ENCODE peak calls at places on chromosomes 2 and 18, in eight cellular contexts. K is sigmoid colon, H is A549, S is endothelial cell of umbilical vein, F is testis, D is esophagus squamous epithelium, I is breast epithelium, P is right lobe of liver. C is an unnamed sample.

GRCh38 chr2:178194600-178195389 is 483 bp downstream of the OSBPL6 start:
- DNase-seq in D (no peak), I (peak; percentile 52), F (peak; percentile 50), P (peak; percentile 67), H (peak; percentile 58), S (peak; percentile 71), K (peak; percentile 70), C (peak; percentile 55)

GRCh38 chr2:120686511-120687168 is 49.0 kb upstream of the GLI2 start:
- DNase-seq in H (no peak), I (no peak), S (no peak), K (peak; percentile 29), P (no peak), F (no peak), D (no peak), C (no peak)

GRCh38 chr2:55519908-55520885 is 679 bp downstream of the CFAP36 start:
- DNase-seq in S (peak; percentile 55), P (no peak), H (peak; percentile 19), F (peak; percentile 32), K (no peak), D (no peak), I (no peak), C (peak; percentile 16)

GRCh38 chr2:29598978-29599377 is 322.4 kb downstream of the ALK start:
- DNase-seq in D (no peak), K (no peak), P (no peak), H (no peak), S (no peak), F (no peak), I (no peak), C (no peak)

GRCh38 chr2:71894266-71894665 is 253.4 kb downstream of the CYP26B1 start:
- DNase-seq in F (no peak), I (no peak), S (no peak), H (no peak), K (no peak), D (no peak), P (no peak), C (no peak)

GRCh38 chr2:226123307-226123706 is 676.3 kb downstream of the IRS1 start:
- DNase-seq in H (no peak), F (no peak), I (no peak), S (no peak), P (no peak), D (no peak), K (no peak), C (no peak)

GRCh38 chr18:46167971-46168370 is 63.8 kb downstream of the HAUS1 start:
- DNase-seq in F (no peak), H (no peak), S (no peak), I (no peak), K (no peak), P (no peak), D (peak; percentile 7), C (no peak)

GRCh38 chr2:767440-767839 is 90.2 kb upstream of the TMEM18 start:
- DNase-seq in H (no peak), I (no peak), K (no peak), F (no peak), D (no peak), S (no peak), P (no peak), C (no peak)

GRCh38 chr2:36477744-36478143 is 120.2 kb downstream of the FEZ2 start:
- DNase-seq in F (no peak), K (no peak), H (no peak), D (no peak), I (no peak), P (no peak), S (peak; percentile 63), C (no peak)

GRCh38 chr2:101823849-101824248 is 126.3 kb downstream of the MAP4K4 start:
- DNase-seq in H (no peak), P (no peak), I (no peak), S (no peak), K (no peak), D (no peak), F (no peak), C (no peak)

GRCh38 chr18:37289423-37289822 is 276.2 kb downstream of the CELF4 start:
- DNase-seq in H (no peak), I (no peak), S (no peak), F (no peak), D (no peak), P (no peak), K (no peak), C (no peak)

GRCh38 chr18:11986061-11986460 is 4.8 kb downstream of the IMPA2 start:
- DNase-seq in K (peak; percentile 52), I (no peak), P (no peak), S (no peak), D (no peak), H (no peak), F (no peak), C (no peak)

GRCh38 chr2:141316606-141317005 is 814.2 kb downstream of the LRP1B start:
- DNase-seq in F (no peak), D (no peak), P (no peak), I (no peak), S (no peak), H (no peak), K (no peak), C (no peak)

GRCh38 chr18:23810396-23810795 is 121.1 kb downstream of the LAMA3 start:
- DNase-seq in K (no peak), F (no peak), P (no peak), I (no peak), D (no peak), S (no peak), H (no peak), C (no peak)

GRCh38 chr2:72576861-72577260 is 249.0 kb downstream of the EXOC6B start:
- DNase-seq in S (no peak), K (no peak), H (no peak), P (no peak), I (no peak), D (no peak), F (no peak), C (no peak)

GRCh38 chr2:234293973-234294372 is 202.9 kb downstream of the ARL4C start:
- DNase-seq in H (no peak), S (peak; percentile 15), P (no peak), F (no peak), D (no peak), I (no peak), K (no peak), C (no peak)

GRCh38 chr2:185511925-185512324 is 226.7 kb upstream of the FSIP2 start:
- DNase-seq in I (no peak), H (no peak), D (no peak), P (no peak), F (no peak), S (no peak), K (no peak), C (no peak)

GRCh38 chr18:68713131-68713530 is 1.8 kb downstream of the TMX3 start:
- DNase-seq in K (no peak), I (no peak), D (no peak), P (no peak), S (no peak), H (no peak), F (no peak), C (no peak)

GRCh38 chr2:26455037-26455800 is 22.7 kb downstream of the OTOF start:
- DNase-seq in K (peak; percentile 46), H (no peak), I (no peak), D (no peak), S (no peak), P (peak; percentile 40), F (peak; percentile 11), C (no peak)

GRCh38 chr2:99881901-99882591 is 260.3 kb downstream of the AFF3 start:
- DNase-seq in H (peak; percentile 13), P (no peak), K (no peak), S (peak; percentile 71), F (peak; percentile 49), D (no peak), I (no peak), C (no peak)

DNA sequence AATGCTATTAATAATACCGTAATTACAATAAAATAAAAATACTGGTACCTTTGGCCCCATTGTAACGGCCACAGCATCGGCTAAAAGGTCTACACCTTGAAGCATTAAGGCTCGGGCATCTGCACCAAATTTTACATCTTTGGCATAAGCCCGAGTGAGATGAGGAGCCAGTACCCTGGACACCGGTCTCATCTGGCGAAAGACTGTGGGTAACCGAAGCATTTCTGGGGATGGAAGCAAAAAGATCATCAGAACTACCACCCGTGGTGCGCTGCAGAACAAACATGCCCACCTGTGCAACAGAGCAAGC is 1.1 kb downstream of the HSPD1 start:
- DNase-seq in K (no peak), D (no peak), I (no peak), P (no peak), F (no peak), S (no peak), H (no peak), C (no peak)
- TF ChIP-seq POLR2A in K (no peak), D (no peak), I (no peak), P (no peak), F (no peak), S (no peak), H (no peak), C (no peak)

GRCh38 chr18:35473562-35473961 is 24.2 kb downstream of the INO80C start:
- DNase-seq in S (no peak), I (no peak), H (no peak), F (no peak), D (no peak), P (no peak), K (no peak), C (no peak)
- TF ChIP-seq POLR2A in S (no peak), I (no peak), H (no peak), F (no peak), D (no peak), P (no peak), K (no peak), C (no peak)

DNA sequence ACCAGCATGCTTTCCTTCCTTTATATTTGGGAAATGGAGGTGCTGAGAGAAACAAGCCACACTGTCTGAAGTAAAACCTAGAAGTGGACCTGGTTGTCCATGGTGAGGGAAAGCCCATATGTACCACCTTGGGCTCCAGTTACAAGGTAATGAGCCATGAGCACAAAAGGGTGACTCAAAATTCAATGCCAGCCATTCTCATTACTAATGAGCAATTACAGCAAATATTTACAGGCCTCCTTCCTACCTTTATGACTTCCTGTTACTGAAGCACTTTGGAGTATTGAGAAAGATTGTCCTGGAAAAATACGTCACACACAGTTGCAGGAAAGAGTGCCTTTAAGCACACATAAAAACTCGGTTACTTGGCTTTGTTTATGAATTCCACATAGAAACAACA is 9.1 kb downstream of the EPAS1 start:
- DNase-seq in S (peak; percentile 60), P (no peak), D (no peak), F (no peak), K (no peak), I (no peak), H (peak; percentile 83), C (no peak)
- TF ChIP-seq POLR2A in S (no peak), P (peak; percentile 74), D (no peak), F (no peak), K (no peak), I (no peak), H (no peak), C (no peak)

GRCh38 chr2:230712443-230713330 is at the start of gene CAB39:
- DNase-seq in I (peak; percentile 84), F (peak; percentile 90), P (peak; percentile 90), D (peak; percentile 61), H (peak; percentile 86), S (peak; percentile 90), K (peak; percentile 93), C (peak; percentile 80)
- TF ChIP-seq POLR2A in I (no peak), F (no peak), P (peak; percentile 89), D (peak; percentile 86), H (peak; percentile 58), S (peak; percentile 71), K (no peak), C (peak; percentile 75)

DNA sequence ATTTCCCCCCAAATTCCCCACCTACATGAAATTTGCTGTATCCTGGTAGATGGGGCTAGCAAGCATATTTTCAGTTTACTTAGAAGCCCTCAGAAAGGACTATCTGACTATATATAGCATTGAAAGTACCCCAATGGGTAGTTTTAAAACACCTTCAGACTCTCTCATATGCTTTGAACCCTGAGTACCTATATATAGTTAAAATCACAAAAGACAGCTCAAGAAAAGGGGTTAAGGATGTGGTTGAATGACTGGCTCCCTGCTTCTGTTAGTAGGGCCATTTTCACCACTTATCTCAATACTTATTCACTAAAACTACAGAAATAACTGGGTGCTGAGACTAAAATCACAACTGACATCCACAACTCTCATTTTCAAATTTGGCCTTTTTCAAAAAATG is 18.5 kb downstream of the WDPCP start:
- DNase-seq in K (no peak), S (no peak), D (no peak), H (no peak), P (no peak), F (no peak), I (no peak), C (no peak)
- TF ChIP-seq POLR2A in K (no peak), S (no peak), D (no peak), H (no peak), P (no peak), F (no peak), I (no peak), C (no peak)

C was measured in H54.